ENCODE peak calls at places on chromosome 16, in eight cellular contexts. F is GM23248, Z is neural progenitor cell, O is hepatocyte, Q is OCI-LY7, V is SK-N-SH, K is PC-3, S is GM23338. E is an unnamed sample.

GRCh38 chr16:88778541-88779065 is 6.4 kb downstream of the PIEZO1 start:
- DNase-seq in Q (no peak), Z (no peak), V (no peak), O (no peak), S (peak), F (no peak), K (no peak), E (no peak)

GRCh38 chr16:7547736-7548135 is 215.1 kb downstream of the RBFOX1 start:
- DNase-seq in Q (no peak), V (no peak), O (no peak), K (no peak), S (no peak), Z (no peak), F (no peak), E (no peak)

GRCh38 chr16:55248494-55248893 is 75.5 kb upstream of the IRX6 start:
- DNase-seq in Q (no peak), V (no peak), O (peak), F (no peak), S (no peak), Z (no peak), K (no peak), E (no peak)

GRCh38 chr16:53908731-53909130 is 204.8 kb downstream of the FTO start:
- DNase-seq in Z (no peak), F (no peak), V (no peak), O (no peak), Q (no peak), K (no peak), S (no peak), E (no peak)

GRCh38 chr16:86117235-86117634 is 218.3 kb downstream of the IRF8 start:
- DNase-seq in Z (no peak), K (no peak), Q (no peak), F (no peak), S (no peak), V (no peak), O (no peak), E (no peak)

GRCh38 chr16:84754353-84754856 is 54.6 kb downstream of the USP10 start:
- DNase-seq in V (peak), Z (peak), S (peak), O (peak), K (peak), F (peak), Q (peak), E (peak)

GRCh38 chr16:68590201-68590994 is 51.3 kb downstream of the ZFP90 start:
- DNase-seq in Z (peak), V (peak), F (peak), O (peak), Q (peak), S (peak), K (peak), E (no peak)

GRCh38 chr16:72621651-72622050 is 426.3 kb downstream of the ZFHX3 start:
- DNase-seq in F (no peak), Q (no peak), Z (no peak), O (no peak), K (no peak), V (no peak), S (no peak), E (no peak)

GRCh38 chr16:64950731-64951130 is 171.1 kb downstream of the CDH11 start:
- DNase-seq in S (no peak), Z (no peak), V (no peak), O (no peak), K (no peak), F (no peak), Q (no peak), E (no peak)

GRCh38 chr16:6317924-6318323 is 1014.7 kb upstream of the RBFOX1 start:
- DNase-seq in Q (no peak), S (peak), F (no peak), K (no peak), V (no peak), Z (peak), O (no peak), E (no peak)

GRCh38 chr16:47366228-47366627 is 94.6 kb downstream of the ITFG1 start:
- DNase-seq in V (no peak), Q (no peak), O (no peak), K (no peak), F (no peak), S (peak), Z (peak), E (no peak)

GRCh38 chr16:19696312-19696711 is 21.7 kb downstream of the KNOP1 start:
- DNase-seq in Z (no peak), F (peak), S (no peak), O (peak), V (no peak), K (peak), Q (no peak), E (no peak)

GRCh38 chr16:21116148-21116693 is 34.4 kb downstream of the DNAH3 start:
- DNase-seq in F (peak), Z (no peak), O (no peak), K (no peak), Q (peak), V (no peak), S (peak), E (peak)

GRCh38 chr16:49362230-49362629 is 11.4 kb upstream of the C16orf78 start:
- DNase-seq in V (no peak), S (peak), O (no peak), K (no peak), F (no peak), Q (no peak), Z (peak), E (no peak)

GRCh38 chr16:2056681-2057407 is 9.1 kb downstream of the TSC2 start:
- DNase-seq in K (no peak), S (peak), Z (peak), F (no peak), Q (no peak), O (no peak), V (no peak), E (no peak)

GRCh38 chr16:81730090-81731051 is 48.7 kb upstream of the PLCG2 start:
- DNase-seq in F (peak), Q (peak), O (peak), Z (peak), V (peak), K (peak), S (peak), E (peak)

GRCh38 chr16:55364811-55365210 is 40.8 kb downstream of the IRX6 start:
- DNase-seq in O (no peak), Z (peak), Q (no peak), K (no peak), F (no peak), V (no peak), S (no peak), E (no peak)

GRCh38 chr16:74766729-74767128 is 7.9 kb downstream of the FA2H start:
- DNase-seq in V (no peak), Q (no peak), O (no peak), Z (no peak), S (peak), K (no peak), F (no peak), E (no peak)

GRCh38 chr16:19001788-19002187 is 18.1 kb downstream of the TMC7 start:
- DNase-seq in Q (no peak), V (no peak), F (peak), S (no peak), O (no peak), K (peak), Z (no peak), E (no peak)

GRCh38 chr16:67933805-67934204 is 2.1 kb upstream of the CTRL start:
- DNase-seq in Q (no peak), O (no peak), K (no peak), F (no peak), V (no peak), Z (no peak), S (no peak), E (no peak)

GRCh38 chr16:87966685-87967185 is 15.5 kb downstream of the BANP start:
- DNase-seq in Z (no peak), Q (no peak), V (no peak), F (peak), O (peak), S (no peak), K (no peak), E (no peak)

GRCh38 chr16:70576431-70577255 is 53.0 kb downstream of the SF3B3 start:
- DNase-seq in Z (no peak), S (peak), F (peak), O (peak), V (no peak), Q (peak), K (peak), E (peak)

GRCh38 chr16:22924492-22924891 is 110.5 kb downstream of the HS3ST2 start:
- DNase-seq in V (no peak), Z (no peak), S (no peak), F (no peak), Q (no peak), K (no peak), O (no peak), E (no peak)

GRCh38 chr16:61596648-61597047 is 439.6 kb downstream of the CDH8 start:
- DNase-seq in F (no peak), Z (no peak), O (no peak), V (no peak), Q (no peak), K (no peak), S (no peak), E (no peak)

GRCh38 chr16:70593544-70593943 is 52.8 kb upstream of the IL34 start:
- DNase-seq in Z (no peak), K (no peak), O (no peak), F (no peak), Q (no peak), V (no peak), S (no peak), E (no peak)

GRCh38 chr16:66521951-66522771 is 27.8 kb downstream of the TK2 start:
- DNase-seq in S (no peak), V (no peak), K (peak), O (peak), Q (peak), F (peak), Z (no peak), E (peak)

GRCh38 chr16:85360323-85361277 is 248.3 kb upstream of the CIBAR2 start:
- DNase-seq in Q (peak), O (peak), K (no peak), Z (no peak), V (peak), S (no peak), F (no peak), E (peak)

GRCh38 chr16:21554795-21555585 is 44.4 kb upstream of the METTL9 start:
- DNase-seq in V (peak), F (peak), S (peak), K (peak), Z (peak), Q (peak), O (peak), E (peak)

GRCh38 chr16:53055603-53056527 is 1.1 kb downstream of the CHD9 start:
- DNase-seq in Z (peak), V (peak), K (peak), O (peak), S (peak), Q (peak), F (peak), E (peak)

GRCh38 chr16:17404903-17405691 is 65.7 kb downstream of the XYLT1 start:
- DNase-seq in Z (no peak), Q (no peak), F (peak), S (no peak), K (no peak), V (peak), O (no peak), E (no peak)

GRCh38 chr16:5451641-5452040 is 354.0 kb upstream of the EEF2KMT start:
- DNase-seq in Z (no peak), F (no peak), K (no peak), S (peak), O (no peak), Q (no peak), V (no peak), E (no peak)

GRCh38 chr16:71894921-71895678 is at the start of gene IST1:
- DNase-seq in O (peak), Z (peak), Q (peak), F (peak), K (peak), S (peak), V (peak), E (peak)

GRCh38 chr16:66572356-66572755 is 6.1 kb downstream of the CMTM1 start:
- DNase-seq in O (no peak), Z (no peak), V (no peak), F (no peak), K (no peak), S (no peak), Q (no peak), E (no peak)

GRCh38 chr16:85398050-85398451 is 215.1 kb upstream of the GSE1 start:
- DNase-seq in F (no peak), S (no peak), Q (no peak), O (no peak), V (no peak), Z (no peak), K (no peak), E (no peak)

GRCh38 chr16:17483266-17483864 is 12.6 kb upstream of the XYLT1 start:
- DNase-seq in K (no peak), F (no peak), Q (no peak), S (no peak), V (no peak), Z (no peak), O (no peak), E (no peak)

GRCh38 chr16:77920984-77921383 is 101.4 kb upstream of the CLEC3A start:
- DNase-seq in S (no peak), V (no peak), Z (no peak), K (no peak), Q (no peak), F (no peak), O (no peak), E (no peak)

GRCh38 chr16:67154578-67155304 is 3.9 kb upstream of the B3GNT9 start:
- DNase-seq in K (no peak), F (no peak), Z (peak), V (no peak), Q (no peak), O (no peak), S (peak), E (no peak)

GRCh38 chr16:86498661-86499493 is 11.4 kb upstream of the FOXF1 start:
- DNase-seq in F (no peak), O (no peak), Q (no peak), S (no peak), K (no peak), V (no peak), Z (peak), E (no peak)

GRCh38 chr16:72905581-72905980 is 142.3 kb downstream of the ZFHX3 start:
- DNase-seq in Q (no peak), V (no peak), F (peak), Z (no peak), K (peak), S (no peak), O (no peak), E (no peak)

GRCh38 chr16:28478511-28479180 is 6.5 kb upstream of the NPIPB7 start:
- DNase-seq in Z (no peak), S (no peak), Q (no peak), F (no peak), V (no peak), O (no peak), K (no peak), E (no peak)
- TF ChIP-seq EZH2phosphoT487 in Z (no peak), S (no peak), Q (no peak), F (no peak), V (no peak), O (no peak), K (no peak), E (no peak)

GRCh38 chr16:57516176-57516725 is 20.1 kb downstream of the CCDC102A start:
- DNase-seq in Q (no peak), O (no peak), V (no peak), S (no peak), Z (no peak), F (no peak), K (no peak), E (no peak)

GRCh38 chr16:57514371-57514770 is 22.0 kb downstream of the CCDC102A start:
- DNase-seq in V (no peak), Z (no peak), F (no peak), O (no peak), S (no peak), K (no peak), Q (no peak), E (no peak)

GRCh38 chr16:57514891-57515600 is 21.3 kb downstream of the CCDC102A start:
- DNase-seq in Q (no peak), Z (no peak), O (no peak), V (peak), K (no peak), F (no peak), S (no peak), E (no peak)

GRCh38 chr16:57512296-57513001 is 23.9 kb downstream of the CCDC102A start:
- DNase-seq in F (no peak), K (no peak), S (no peak), Z (no peak), O (peak), Q (no peak), V (peak), E (no peak)

GRCh38 chr16:57513371-57514102 is 22.8 kb downstream of the CCDC102A start:
- DNase-seq in S (no peak), K (no peak), Z (no peak), Q (no peak), F (no peak), O (peak), V (peak), E (no peak)
- TF ChIP-seq EZH2phosphoT487 in S (no peak), K (no peak), Z (no peak), Q (no peak), F (no peak), O (no peak), V (no peak), E (no peak)

DNA sequence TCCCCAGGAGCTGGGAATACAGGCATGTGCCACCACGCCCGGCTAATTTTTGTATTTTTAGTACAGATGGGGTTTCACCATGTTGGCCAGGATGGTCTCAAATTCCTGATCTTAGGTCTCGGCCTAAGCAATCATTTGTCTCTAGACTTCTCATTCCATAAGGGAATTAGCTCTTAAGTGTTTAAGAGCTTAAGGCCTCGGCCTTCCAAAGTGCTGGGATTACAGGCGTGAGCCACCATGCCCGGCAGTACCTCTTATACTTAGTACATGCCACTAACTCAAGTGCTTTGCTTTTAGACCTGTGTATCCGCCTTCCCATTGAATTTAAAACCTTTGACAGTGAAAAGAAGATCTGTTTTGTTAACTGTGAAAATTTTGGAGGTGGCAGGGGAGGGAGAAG is 16.6 kb upstream of the IL21R start:
- DNase-seq in Z (no peak), V (no peak), Q (no peak), S (no peak), O (no peak), F (no peak), K (no peak), E (no peak)
- TF ChIP-seq EZH2phosphoT487 in Z (no peak), V (no peak), Q (no peak), S (no peak), O (no peak), F (no peak), K (no peak), E (no peak)

GRCh38 chr16:56400458-56400857 is 24.9 kb downstream of the AMFR start:
- DNase-seq in V (no peak), Z (no peak), O (no peak), S (no peak), K (no peak), F (no peak), Q (no peak), E (no peak)

GRCh38 chr16:56405977-56406376 is 19.4 kb downstream of the AMFR start:
- DNase-seq in V (no peak), S (no peak), K (no peak), Q (no peak), F (no peak), Z (no peak), O (no peak), E (no peak)

GRCh38 chr16:56399047-56399446 is 26.3 kb downstream of the AMFR start:
- DNase-seq in Q (no peak), Z (no peak), S (no peak), V (no peak), F (no peak), K (no peak), O (no peak), E (no peak)

GRCh38 chr16:56399492-56399891 is 25.9 kb downstream of the AMFR start:
- DNase-seq in O (no peak), F (no peak), V (no peak), K (no peak), Z (no peak), S (no peak), Q (no peak), E (no peak)

DNA sequence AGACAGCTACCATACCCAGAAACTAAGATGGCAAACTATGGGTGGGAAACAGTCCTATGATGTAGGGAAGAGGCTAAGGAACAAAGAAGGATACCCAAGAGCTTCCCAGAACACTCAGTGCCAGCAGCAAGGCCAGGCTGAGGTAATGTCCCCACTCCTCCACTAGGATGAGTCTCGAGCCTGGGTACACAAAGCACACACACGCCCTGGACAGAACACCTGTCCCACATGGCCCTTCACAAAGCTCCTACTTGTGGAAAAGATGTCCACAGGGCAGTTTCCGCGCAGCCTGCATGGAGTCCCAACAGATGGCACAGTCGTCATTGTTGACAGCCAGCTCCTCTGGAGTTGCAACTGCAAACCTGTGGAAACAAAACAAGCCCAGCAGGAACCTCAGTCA is 23.9 kb downstream of the AMFR start:
- DNase-seq in O (no peak), Z (peak), Q (peak), S (peak), K (peak), F (no peak), V (peak), E (no peak)
- TF ChIP-seq EZH2phosphoT487 in O (no peak), Z (no peak), Q (no peak), S (no peak), K (no peak), F (no peak), V (no peak), E (no peak)

GRCh38 chr16:11560701-11561439 is 25.8 kb downstream of the LITAF start:
- DNase-seq in K (no peak), F (no peak), Z (peak), S (peak), Q (no peak), V (peak), O (peak), E (no peak)
- TF ChIP-seq EZH2phosphoT487 in K (no peak), F (no peak), Z (no peak), S (no peak), Q (no peak), V (no peak), O (no peak), E (no peak)

DNA sequence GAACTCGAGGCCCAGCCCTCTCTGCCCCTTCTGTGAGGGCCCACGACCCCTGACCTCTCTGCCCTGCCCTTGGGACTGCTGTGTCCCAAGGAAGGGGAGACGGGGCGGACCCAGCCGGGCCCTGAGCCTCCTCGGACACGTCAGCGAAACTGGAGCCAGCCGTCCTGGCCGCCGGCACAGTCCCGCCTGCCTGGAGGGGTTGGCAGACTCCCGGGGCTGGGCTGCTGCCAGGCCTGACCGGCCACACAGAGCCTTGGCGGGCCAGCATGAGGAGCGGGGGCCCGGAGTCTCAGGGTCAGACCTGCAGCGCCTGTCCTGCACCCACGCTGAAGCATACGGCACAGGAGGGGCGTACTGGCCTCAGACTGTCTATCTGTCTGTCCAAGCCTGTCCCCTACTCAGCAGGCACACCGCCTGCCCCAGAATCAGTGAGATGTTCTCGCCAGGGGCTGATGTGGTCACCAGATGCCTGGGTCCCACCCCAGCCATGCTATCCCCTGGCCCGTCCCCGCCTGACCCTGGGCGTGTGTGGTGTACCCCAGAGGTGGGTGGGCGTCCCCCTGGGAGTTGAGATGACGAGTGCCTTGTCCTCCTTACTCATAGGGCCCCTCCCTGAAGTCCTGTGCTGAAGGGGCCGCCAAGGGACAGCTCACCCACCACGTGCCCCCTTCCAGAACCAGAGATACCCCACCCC is 4.6 kb downstream of the VASN start:
- DNase-seq in S (no peak), Q (no peak), Z (peak), K (peak), O (peak), V (peak), F (peak), E (no peak)
- TF ChIP-seq EZH2phosphoT487 in S (no peak), Q (no peak), Z (no peak), K (no peak), O (no peak), V (no peak), F (no peak), E (no peak)

GRCh38 chr16:50667497-50668367 is 13.4 kb downstream of the SNX20 start:
- DNase-seq in Z (no peak), Q (no peak), O (no peak), F (no peak), V (no peak), S (no peak), K (no peak), E (no peak)
- TF ChIP-seq EZH2phosphoT487 in Z (no peak), Q (no peak), O (no peak), F (no peak), V (no peak), S (no peak), K (no peak), E (no peak)

GRCh38 chr16:29892458-29892813 is 6.9 kb downstream of the SEZ6L2 start:
- DNase-seq in Z (no peak), O (no peak), S (no peak), K (no peak), F (no peak), Q (no peak), V (no peak), E (no peak)
- TF ChIP-seq EZH2phosphoT487 in Z (no peak), O (no peak), S (no peak), K (no peak), F (no peak), Q (no peak), V (no peak), E (no peak)